ENCODE peak calls at places on chromosomes 12 and 14, in six cellular contexts. E, V, R, U, Q and P are unnamed samples.

GRCh38 chr14:88281447-88281846 is 41.6 kb downstream of the KCNK10 start:
- DNase-seq in U (no peak), Q (no peak), R (no peak), E (no peak), V (no peak), P (no peak)

GRCh38 chr12:10363665-10363921 is 26.2 kb downstream of the KLRK1 start:
- DNase-seq in Q (no peak), V (no peak), U (no peak), E (no peak), R (no peak), P (no peak)

GRCh38 chr12:132488127-132489077 is 1.5 kb upstream of the FBRSL1 start:
- DNase-seq in E (peak; percentile 63), Q (no peak), U (no peak), V (no peak), R (no peak), P (no peak)

GRCh38 chr14:100592461-100592871 is 5.2 kb upstream of the BEGAIN start:
- DNase-seq in U (no peak), Q (no peak), V (no peak), E (peak; percentile 79), R (no peak), P (no peak)

GRCh38 chr14:59098377-59098776 is 90.1 kb upstream of the DAAM1 start:
- DNase-seq in U (no peak), Q (no peak), V (no peak), E (no peak), R (no peak), P (no peak)

GRCh38 chr14:28766505-28767238 is at the start of gene FOXG1:
- DNase-seq in V (no peak), U (peak; percentile 82), Q (no peak), E (peak; percentile 79), R (no peak), P (no peak)

GRCh38 chr12:27751386-27752047 is 28.5 kb upstream of the KLHL42 start:
- DNase-seq in E (peak; percentile 55), R (no peak), U (no peak), V (no peak), Q (no peak), P (no peak)

GRCh38 chr12:93982847-93983315 is 165.5 kb upstream of the PLXNC1 start:
- DNase-seq in Q (no peak), R (no peak), V (no peak), U (no peak), E (no peak), P (no peak)

GRCh38 chr14:35046751-35047536 is 872 bp downstream of the FAM177A1 start:
- DNase-seq in Q (peak; percentile 38), U (no peak), E (no peak), R (peak; percentile 92), V (peak; percentile 57), P (peak; percentile 84)

GRCh38 chr12:89414851-89415250 is 62.5 kb upstream of the DUSP6 start:
- DNase-seq in Q (no peak), E (no peak), V (no peak), U (no peak), R (no peak), P (no peak)

GRCh38 chr12:22562187-22563028 is 18.1 kb upstream of the C2CD5 start:
- DNase-seq in E (no peak), R (no peak), V (no peak), U (no peak), Q (no peak), P (no peak)

GRCh38 chr12:108955225-108955835 is 65.5 kb downstream of the SVOP start:
- DNase-seq in V (no peak), Q (peak; percentile 7), R (no peak), E (no peak), U (no peak), P (no peak)

GRCh38 chr12:130683811-130684210 is 32.3 kb downstream of the RIMBP2 start:
- DNase-seq in U (no peak), V (no peak), R (no peak), E (no peak), Q (no peak), P (no peak)
- H3K4me3 ChIP-seq in U (no peak overlapping the region), V (no peak overlapping the region), R (no peak overlapping the region), E (no peak overlapping the region), Q (no peak overlapping the region), P (no peak overlapping the region)

DNA sequence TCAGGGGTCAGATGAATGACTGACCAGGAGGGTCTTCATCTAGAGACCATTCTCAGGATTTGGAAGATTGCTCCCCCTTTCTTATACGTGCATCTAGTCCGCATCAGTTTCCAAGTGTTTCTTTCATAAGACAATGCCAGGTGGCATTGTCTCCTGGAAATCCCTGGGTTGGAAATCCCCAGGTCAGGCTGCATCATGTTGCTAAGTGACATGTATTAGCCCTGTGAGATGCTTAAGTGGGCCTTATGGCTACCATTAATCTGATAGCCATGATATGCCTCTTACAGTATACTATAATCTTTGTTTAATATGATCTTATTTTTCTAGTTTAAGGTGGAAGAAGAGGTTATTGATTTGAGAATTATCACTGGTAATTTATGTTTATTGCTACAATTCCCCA is 92.8 kb downstream of the DIO3 start:
- DNase-seq in Q (no peak), E (no peak), U (no peak), V (no peak), R (no peak), P (no peak)
- TF ChIP-seq POLR2A in Q (no peak), E (no peak), U (no peak), V (no peak), R (no peak), P (no peak)

GRCh38 chr12:130555628-130556485 is 160.2 kb downstream of the RIMBP2 start:
- DNase-seq in U (no peak), Q (no peak), V (no peak), R (no peak), E (no peak), P (no peak)
- TF ChIP-seq POLR2AphosphoS5 in U (no peak), Q (no peak), V (no peak), R (no peak), E (no peak), P (no peak)

GRCh38 chr12:95943231-95943842 is at the start of gene AMDHD1:
- DNase-seq in U (no peak), V (peak; percentile 20), R (no peak), Q (peak; percentile 45), E (peak; percentile 93), P (no peak)

GRCh38 chr12:95942106-95942531 is 295 bp downstream of the CCDC38 start:
- DNase-seq in V (no peak), E (no peak), U (no peak), Q (peak; percentile 46), R (no peak), P (no peak)

GRCh38 chr12:95942532-95943230 is at the start of gene CCDC38:
- DNase-seq in V (peak; percentile 65), Q (peak; percentile 88), R (peak; percentile 96), U (peak; percentile 14), E (peak; percentile 90), P (peak; percentile 88)

GRCh38 chr12:95940514-95940913 is 1.9 kb downstream of the CCDC38 start:
- DNase-seq in U (no peak), Q (peak; percentile 91), R (no peak), V (no peak), E (no peak), P (no peak)

GRCh38 chr12:95944108-95944704 is 1.1 kb downstream of the AMDHD1 start:
- DNase-seq in R (no peak), E (no peak), V (no peak), U (no peak), Q (no peak), P (no peak)
- H3K4me3 ChIP-seq in R (no peak overlapping the region), E (no peak overlapping the region), V (no peak overlapping the region), U (no peak overlapping the region), Q (peak overlapping the region; percentile 72), P (no peak overlapping the region)

DNA sequence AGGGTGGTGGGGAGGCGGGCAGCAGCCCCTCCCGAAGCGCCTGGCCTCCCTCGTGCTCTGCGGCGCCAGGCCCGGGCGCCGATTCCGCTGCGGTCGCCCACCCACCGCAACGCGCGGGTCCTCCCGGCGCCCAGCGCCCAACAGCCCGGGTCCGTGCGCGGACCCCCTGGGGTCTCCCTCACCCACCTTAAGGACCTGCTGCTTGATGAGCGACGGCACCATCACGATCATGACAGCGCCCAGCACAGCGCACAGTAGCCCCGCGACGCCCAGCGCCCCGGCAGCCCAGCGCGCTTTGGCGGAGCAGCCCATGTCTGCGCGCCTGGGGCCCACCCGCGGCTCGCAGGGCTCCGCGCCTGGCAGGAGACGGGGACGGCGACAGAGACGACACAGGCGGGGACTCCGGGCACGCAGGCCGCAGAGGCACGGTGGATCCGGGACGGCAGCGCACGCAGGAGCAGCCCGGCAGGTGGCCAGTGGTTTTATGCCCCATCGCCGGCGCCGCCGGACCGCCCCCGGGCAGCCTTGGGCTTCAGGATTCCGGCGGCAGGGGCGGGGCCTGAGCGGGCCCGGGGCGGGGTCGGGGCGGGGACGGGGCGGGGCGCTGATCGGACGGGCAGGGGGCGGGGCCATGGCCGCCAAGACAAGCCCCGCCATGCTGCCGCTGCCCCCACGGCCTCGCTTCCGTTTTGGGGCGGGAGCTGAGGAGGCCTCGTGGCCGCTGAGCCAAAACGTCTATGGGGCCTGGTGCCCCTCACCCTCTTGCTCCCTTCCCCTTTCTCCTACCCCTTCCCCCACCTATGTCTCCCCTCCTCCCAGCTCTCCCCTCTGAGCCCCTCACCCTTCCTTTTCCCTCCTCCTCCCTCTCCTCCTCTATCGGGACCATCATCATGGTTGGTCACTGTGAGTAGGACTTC is at the start of gene SCARB1:
- DNase-seq in E (peak; percentile 96), Q (peak; percentile 66), V (peak; percentile 65), R (peak; percentile 95), U (peak; percentile 98), P (peak; percentile 89)
- TF ChIP-seq POLR2A in E (no peak), Q (peak; percentile 89), V (no peak), R (no peak), U (peak; percentile 85), P (peak; percentile 31)

GRCh38 chr12:55396326-55396725 is 4.0 kb upstream of the OR6C65 start:
- DNase-seq in Q (no peak), E (no peak), U (no peak), V (no peak), R (no peak), P (no peak)

DNA sequence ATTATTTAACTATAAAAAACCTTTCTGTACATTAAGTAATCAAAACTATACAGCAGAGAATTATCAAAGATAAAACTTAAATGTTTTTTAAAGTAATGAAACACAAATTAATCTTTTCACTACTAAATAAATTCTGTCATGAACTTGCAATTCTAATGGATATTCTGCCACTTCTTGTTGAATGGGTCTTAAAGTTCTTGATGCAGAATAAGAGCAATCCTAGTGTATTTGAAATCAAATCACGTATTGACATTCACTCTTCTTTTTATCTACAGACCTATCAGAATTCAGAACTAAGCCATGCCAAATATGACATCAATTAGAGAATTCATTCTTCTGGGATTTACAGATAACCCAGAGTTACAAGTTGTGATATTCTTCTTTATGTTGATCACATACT is at the start of gene OR6C65:
- DNase-seq in E (no peak), R (no peak), Q (no peak), U (no peak), V (no peak), P (no peak)
- TF ChIP-seq POLR2AphosphoS5 in E (no peak), R (no peak), Q (no peak), U (no peak), V (no peak), P (no peak)

GRCh38 chr12:110222433-110222832 is 58.6 kb upstream of the ATP2A2 start:
- DNase-seq in Q (no peak), R (no peak), E (no peak), V (no peak), U (no peak), P (no peak)

GRCh38 chr12:110227138-110227537 is 53.9 kb upstream of the ATP2A2 start:
- DNase-seq in V (no peak), E (no peak), R (no peak), Q (no peak), U (no peak), P (no peak)

GRCh38 chr12:110223777-110224378 is 57.2 kb upstream of the ATP2A2 start:
- DNase-seq in Q (no peak), E (no peak), V (no peak), U (no peak), R (no peak), P (no peak)

GRCh38 chr12:110222027-110222426 is 59.0 kb upstream of the ATP2A2 start:
- DNase-seq in E (no peak), R (no peak), U (no peak), Q (no peak), V (no peak), P (no peak)

GRCh38 chr12:110224379-110225304 is 56.4 kb upstream of the ATP2A2 start:
- DNase-seq in Q (peak; percentile 52), U (no peak), V (peak; percentile 30), R (no peak), E (no peak), P (no peak)
- H3K4me3 ChIP-seq in Q (no peak overlapping the region), U (no peak overlapping the region), V (peak overlapping the region; percentile 49), R (peak overlapping the region; percentile 8), E (no peak overlapping the region), P (peak overlapping the region; percentile 22)